ENCODE peak calls at places on chromosome 9, in eight cellular contexts. B is type B pancreatic cell, S is astrocyte of the spinal cord, E is dorsolateral prefrontal cortex, T is body of pancreas, X is AG09319, F is hepatic stellate cell, G is fibroblast of pulmonary artery. J is an unnamed sample.

GRCh38 chr9:131627846-131628820 is 82.8 kb downstream of the PRRT1B start:
- DNase-seq in B (no peak), X (no peak), G (peak; percentile 59), S (peak; percentile 82), F (no peak), T (peak; percentile 98), E (no peak), J (peak; percentile 95)

GRCh38 chr9:9729082-9729481 is 883.7 kb downstream of the PTPRD start:
- DNase-seq in F (no peak), T (no peak), S (no peak), E (no peak), G (no peak), X (no peak), B (no peak), J (no peak)

GRCh38 chr9:132046456-132046855 is 33.2 kb downstream of the MED27 start:
- DNase-seq in X (no peak), F (peak; percentile 63), B (no peak), E (no peak), S (no peak), T (no peak), G (no peak), J (peak; percentile 35)

GRCh38 chr9:133203506-133204075 is 5.5 kb downstream of the OBP2B start:
- DNase-seq in G (no peak), F (no peak), B (peak; percentile 65), S (no peak), X (no peak), E (no peak), T (no peak), J (no peak)

GRCh38 chr9:134128727-134129679 is 6.9 kb upstream of the WDR5 start:
- DNase-seq in X (no peak), G (no peak), E (no peak), B (no peak), F (no peak), T (no peak), S (no peak), J (peak; percentile 93)

GRCh38 chr9:37437616-37438015 is 15.1 kb downstream of the GRHPR start:
- DNase-seq in G (no peak), B (no peak), E (no peak), F (no peak), S (no peak), X (no peak), T (no peak), J (no peak)

GRCh38 chr9:95920024-95920423 is 44.5 kb downstream of the ERCC6L2 start:
- DNase-seq in B (no peak), T (no peak), X (no peak), S (no peak), G (no peak), F (no peak), E (no peak), J (no peak)

GRCh38 chr9:128128836-128129590 is 1.5 kb upstream of the PTGES2 start:
- DNase-seq in T (no peak), B (no peak), X (no peak), G (no peak), F (no peak), E (no peak), S (no peak), J (no peak)

GRCh38 chr9:135244751-135245221 is 157.3 kb downstream of the OLFM1 start:
- DNase-seq in B (no peak), T (peak; percentile 78), G (no peak), E (no peak), F (no peak), S (no peak), X (no peak), J (no peak)

GRCh38 chr9:99433555-99433954 is 211.5 kb downstream of the SEC61B start:
- DNase-seq in X (peak; percentile 90), E (no peak), B (no peak), T (peak; percentile 19), S (peak; percentile 59), G (peak; percentile 63), F (peak; percentile 70), J (peak; percentile 51)